ENCODE peak calls at places on chromosomes 13 and 19, in four cellular contexts. A is type B pancreatic cell, H is GM19239, G is nephron progenitor cell. S is an unnamed sample.

GRCh38 chr19:30085394-30085793 is 143.4 kb downstream of the URI1 start:
- DNase-seq in A (no peak), H (no peak), G (no peak), S (no peak)

GRCh38 chr19:46033401-46033800 is 7.4 kb downstream of the IGFL4 start:
- DNase-seq in A (no peak), H (no peak), G (no peak), S (no peak)

GRCh38 chr13:40668335-40668734 is 1.9 kb upstream of the FOXO1 start:
- DNase-seq in A (no peak), H (peak), G (peak), S (no peak)

GRCh38 chr19:28569132-28570114 is 643.5 kb downstream of the UQCRFS1 start:
- DNase-seq in A (no peak), H (no peak), G (peak), S (no peak)

GRCh38 chr19:5455367-5456129 is at the start of gene ZNRF4:
- DNase-seq in A (no peak), H (no peak), G (no peak), S (no peak)

GRCh38 chr19:48740705-48741030 is 258 bp upstream of the RASIP1 start:
- DNase-seq in A (no peak), H (no peak), G (no peak), S (no peak)

GRCh38 chr19:38023245-38023644 is 116.2 kb downstream of the SIPA1L3 start:
- DNase-seq in A (no peak), H (no peak), G (no peak), S (no peak)

GRCh38 chr13:90171649-90172048 is 1175.8 kb upstream of the MIR17HG start:
- DNase-seq in A (no peak), H (no peak), G (no peak), S (no peak)

GRCh38 chr19:11035441-11036377 is 53.6 kb upstream of the LDLR start:
- DNase-seq in A (no peak), H (peak), G (peak), S (peak)

GRCh38 chr19:41373993-41374392 is 2.3 kb upstream of the TMEM91 start:
- DNase-seq in A (no peak), H (no peak), G (no peak), S (peak)

GRCh38 chr13:78238911-78239310 is 320.3 kb upstream of the EDNRB start:
- DNase-seq in A (no peak), H (no peak), G (no peak), S (no peak)

GRCh38 chr13:80437212-80437611 is 96.3 kb upstream of the SPRY2 start:
- DNase-seq in A (no peak), H (no peak), G (no peak), S (no peak)

GRCh38 chr19:13398780-13399726 is 107.2 kb downstream of the CACNA1A start:
- DNase-seq in A (no peak), H (no peak), G (no peak), S (no peak)

GRCh38 chr19:45917421-45918091 is 3.0 kb upstream of the NANOS2 start:
- DNase-seq in A (no peak), H (no peak), G (no peak), S (no peak)

GRCh38 chr13:44474122-44474910 is 100.7 kb downstream of the SERP2 start:
- DNase-seq in A (no peak), H (no peak), G (no peak), S (no peak)

GRCh38 chr19:39341122-39341719 is 1.0 kb upstream of the SAMD4B start:
- DNase-seq in A (no peak), H (no peak), G (peak), S (no peak)

GRCh38 chr19:45781282-45782161 is 768 bp downstream of the DMPK start:
- DNase-seq in A (no peak), H (no peak), G (no peak), S (no peak)